ENCODE peak calls at places on chromosome 6, in six cellular contexts. T is thoracic aorta, Y is Peyer's patch, V is A549, P is uterus, N is brain microvascular endothelial cell. B is an unnamed sample.

GRCh38 chr6:24990944-24991747 is 55.4 kb upstream of the RIPOR2 start:
- DNase-seq in V (no peak), T (no peak), P (no peak), Y (no peak), N (no peak), B (no peak)

GRCh38 chr6:32046450-32047083 is 8.4 kb downstream of the CYP21A2 start:
- DNase-seq in Y (no peak), T (no peak), P (peak), V (no peak), N (no peak), B (no peak)

GRCh38 chr6:5468586-5468985 is 207.3 kb downstream of the FARS2 start:
- DNase-seq in T (no peak), Y (no peak), P (no peak), N (no peak), V (no peak), B (no peak)

GRCh38 chr6:4967301-4968030 is 36.4 kb downstream of the RPP40 start:
- DNase-seq in Y (no peak), T (no peak), N (no peak), P (no peak), V (no peak), B (no peak)

GRCh38 chr6:121666809-121667208 is 231.4 kb downstream of the GJA1 start:
- DNase-seq in T (no peak), N (peak), P (no peak), Y (no peak), V (peak), B (peak)

GRCh38 chr6:130395164-130395563 is 29.3 kb downstream of the TMEM200A start:
- DNase-seq in T (no peak), V (no peak), P (no peak), Y (no peak), N (no peak), B (no peak)

GRCh38 chr6:4503700-4504099 is 272.5 kb upstream of the CDYL start:
- DNase-seq in P (no peak), T (no peak), V (no peak), Y (no peak), N (no peak), B (no peak)

GRCh38 chr6:73969982-73970960 is 274.3 kb downstream of the CD109 start:
- DNase-seq in T (no peak), Y (no peak), P (peak), V (peak), N (peak), B (peak)

GRCh38 chr6:108942556-108943492 is 94.6 kb downstream of the ARMC2 start:
- DNase-seq in T (no peak), P (no peak), V (no peak), Y (peak), N (no peak), B (no peak)

GRCh38 chr6:105940990-105941389 is 145.1 kb upstream of the PRDM1 start:
- DNase-seq in P (no peak), Y (no peak), T (no peak), V (no peak), N (no peak), B (no peak)

GRCh38 chr6:139334791-139335446 is 39.5 kb downstream of the CITED2 start:
- DNase-seq in V (no peak), Y (no peak), N (peak), T (no peak), P (no peak), B (peak)

GRCh38 chr6:36326351-36326995 is 10.2 kb downstream of the BNIP5 start:
- DNase-seq in P (no peak), V (no peak), Y (no peak), N (no peak), T (no peak), B (no peak)

GRCh38 chr6:16676978-16677377 is 84.3 kb downstream of the ATXN1 start:
- DNase-seq in P (no peak), Y (no peak), N (peak), T (no peak), V (peak), B (no peak)

GRCh38 chr6:37971263-37971662 is 151.7 kb downstream of the ZFAND3 start:
- DNase-seq in V (no peak), T (no peak), Y (no peak), P (no peak), N (no peak), B (no peak)

GRCh38 chr6:26550250-26550993 is 12.3 kb downstream of the HMGN4 start:
- DNase-seq in Y (peak), N (no peak), T (no peak), P (no peak), V (peak), B (no peak)

GRCh38 chr6:121333196-121333595 is 1.1 kb downstream of the TBC1D32 start:
- DNase-seq in N (no peak), Y (no peak), V (no peak), P (no peak), T (no peak), B (no peak)

GRCh38 chr6:138689849-138690248 is 83.7 kb upstream of the CCDC28A start:
- DNase-seq in Y (no peak), N (no peak), V (no peak), P (no peak), T (no peak), B (no peak)

GRCh38 chr6:137746264-137746663 is 120.8 kb upstream of the TNFAIP3 start:
- DNase-seq in Y (no peak), T (no peak), P (no peak), N (no peak), V (no peak), B (no peak)

GRCh38 chr6:155013457-155013876 is 18.4 kb downstream of the TIAM2 start:
- DNase-seq in Y (no peak), V (no peak), P (no peak), N (no peak), T (no peak), B (no peak)

GRCh38 chr6:5175195-5175594 is 85.6 kb downstream of the LYRM4 start:
- DNase-seq in V (peak), N (no peak), T (no peak), Y (no peak), P (no peak), B (no peak)

GRCh38 chr6:43570876-43571441 is 4.9 kb downstream of the XPO5 start:
- DNase-seq in Y (no peak), V (no peak), N (no peak), P (no peak), T (no peak), B (no peak)

GRCh38 chr6:26571592-26572296 is 25.0 kb upstream of the ABT1 start:
- DNase-seq in P (no peak), N (peak), V (peak), T (no peak), Y (peak), B (peak)

GRCh38 chr6:11232968-11233626 is 629 bp upstream of the NEDD9 start:
- DNase-seq in V (no peak), T (no peak), P (no peak), N (no peak), Y (peak), B (no peak)

GRCh38 chr6:113423956-113424355 is 433.2 kb upstream of the MARCKS start:
- DNase-seq in T (no peak), N (no peak), Y (no peak), V (no peak), P (no peak), B (no peak)

GRCh38 chr6:33168624-33169023 is 23.6 kb downstream of the COL11A2 start:
- DNase-seq in V (no peak), P (no peak), T (no peak), Y (no peak), N (no peak), B (no peak)
- H3K4me3 ChIP-seq in V (no peak), P (no peak), T (no peak), Y (no peak), N (no peak), B (no peak)

DNA sequence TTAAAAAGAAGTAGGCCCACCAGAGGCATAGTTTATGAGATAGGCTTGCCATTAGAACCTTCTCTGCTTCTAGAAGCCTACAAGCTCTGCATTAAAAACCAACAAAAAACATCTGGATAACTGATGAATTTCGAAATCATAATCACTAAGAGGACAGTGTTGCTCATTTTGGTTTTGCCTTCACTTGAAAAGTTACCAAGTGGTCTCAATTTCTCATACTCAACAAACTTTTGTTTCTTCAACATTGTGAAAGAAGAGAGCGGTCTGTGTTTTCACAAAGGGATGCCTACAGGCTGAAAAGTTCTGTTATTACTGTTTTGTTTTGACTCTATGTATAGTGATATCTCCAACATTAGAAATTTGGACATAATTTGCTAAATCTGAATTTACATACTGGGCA is 98.9 kb downstream of the PDSS2 start:
- DNase-seq in V (no peak), P (no peak), Y (no peak), N (no peak), T (no peak), B (no peak)
- TF ChIP-seq CTCF in V (no peak), P (no peak), Y (no peak), N (no peak), T (no peak), B (no peak)

GRCh38 chr6:42140051-42140450 is 2.4 kb downstream of the C6orf132 start:
- DNase-seq in V (peak), Y (peak), T (no peak), N (no peak), P (no peak), B (no peak)

GRCh38 chr6:42142118-42142835 is at the start of gene C6orf132:
- DNase-seq in N (no peak), V (no peak), Y (peak), P (no peak), T (no peak), B (no peak)

GRCh38 chr6:42138630-42139619 is 3.5 kb downstream of the C6orf132 start:
- DNase-seq in N (no peak), V (peak), T (no peak), P (no peak), Y (no peak), B (no peak)

GRCh38 chr6:42141603-42142117 is 760 bp downstream of the C6orf132 start:
- DNase-seq in Y (no peak), T (no peak), P (no peak), V (no peak), N (no peak), B (no peak)

DNA sequence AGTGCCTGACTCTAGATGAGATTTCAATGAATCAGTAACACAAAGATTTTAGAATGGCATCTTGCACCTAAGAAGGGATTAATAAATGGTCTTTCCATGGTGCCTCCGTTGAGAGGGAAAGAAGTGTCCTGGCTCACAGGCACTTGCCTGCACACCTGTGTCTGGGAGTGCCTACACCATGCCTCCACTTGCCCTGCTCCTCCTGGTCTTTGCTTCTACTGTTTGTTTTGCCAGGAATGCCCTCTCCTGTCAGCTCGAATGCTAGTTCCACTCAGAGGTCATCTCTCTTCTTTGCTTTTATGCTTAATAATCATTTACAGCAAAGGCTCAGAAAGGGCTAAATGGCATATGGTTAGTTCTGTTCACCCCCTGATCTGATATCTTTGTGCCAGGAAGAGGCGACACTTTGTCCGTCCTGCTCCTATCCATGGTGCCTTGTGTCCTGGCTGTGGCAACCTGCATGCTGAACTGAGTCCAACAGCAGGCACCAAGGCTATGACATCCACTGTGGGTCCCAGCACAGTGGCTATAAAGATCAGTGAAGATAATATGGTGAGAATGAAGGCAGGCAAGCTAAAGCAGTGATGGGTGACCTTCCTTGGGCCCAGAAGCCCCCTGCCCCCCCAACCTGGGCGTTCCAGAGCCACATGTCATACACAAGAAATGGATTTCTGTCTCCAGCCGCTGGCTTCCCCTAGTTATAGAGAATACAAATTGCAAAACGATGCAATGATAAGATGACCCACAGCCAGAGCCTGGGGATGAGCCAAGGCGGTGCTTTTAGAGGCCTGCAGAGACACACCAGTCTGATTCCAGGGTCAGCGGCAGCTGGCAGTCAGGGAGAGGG is 1.4 kb downstream of the C6orf132 start:
- DNase-seq in P (no peak), N (no peak), Y (peak), V (no peak), T (no peak), B (no peak)
- H3K4me3 ChIP-seq in P (no peak), N (peak), Y (peak), V (no peak), T (no peak), B (peak)

GRCh38 chr6:49118475-49118874 is 344.6 kb downstream of the MMUT start:
- DNase-seq in Y (no peak), N (no peak), V (no peak), T (no peak), P (no peak), B (no peak)
- TF ChIP-seq CTCF in Y (no peak), N (no peak), V (no peak), T (no peak), P (no peak), B (no peak)

GRCh38 chr6:111243095-111243494 is 155.8 kb downstream of the SLC16A10 start:
- DNase-seq in P (no peak), T (no peak), N (no peak), V (no peak), Y (no peak), B (no peak)
- H3K4me3 ChIP-seq in P (no peak), T (no peak), N (no peak), V (no peak), Y (no peak), B (no peak)

GRCh38 chr6:160031442-160031841 is 62.6 kb downstream of the IGF2R start:
- DNase-seq in N (peak), Y (no peak), T (no peak), P (no peak), V (no peak), B (no peak)

GRCh38 chr6:160028487-160029275 is 59.8 kb downstream of the IGF2R start:
- DNase-seq in Y (no peak), P (no peak), T (no peak), V (no peak), N (no peak), B (no peak)

GRCh38 chr6:160029525-160029924 is 60.6 kb downstream of the IGF2R start:
- DNase-seq in V (no peak), Y (no peak), N (no peak), T (no peak), P (no peak), B (no peak)

GRCh38 chr6:160027931-160028330 is 59.0 kb downstream of the IGF2R start:
- DNase-seq in V (no peak), N (peak), P (no peak), T (no peak), Y (no peak), B (no peak)

GRCh38 chr6:160030103-160030502 is 61.2 kb downstream of the IGF2R start:
- DNase-seq in P (peak), T (peak), V (peak), N (peak), Y (peak), B (peak)
- TF ChIP-seq CTCF in P (no peak), T (no peak), V (no peak), N (peak), Y (no peak), B (peak)

DNA sequence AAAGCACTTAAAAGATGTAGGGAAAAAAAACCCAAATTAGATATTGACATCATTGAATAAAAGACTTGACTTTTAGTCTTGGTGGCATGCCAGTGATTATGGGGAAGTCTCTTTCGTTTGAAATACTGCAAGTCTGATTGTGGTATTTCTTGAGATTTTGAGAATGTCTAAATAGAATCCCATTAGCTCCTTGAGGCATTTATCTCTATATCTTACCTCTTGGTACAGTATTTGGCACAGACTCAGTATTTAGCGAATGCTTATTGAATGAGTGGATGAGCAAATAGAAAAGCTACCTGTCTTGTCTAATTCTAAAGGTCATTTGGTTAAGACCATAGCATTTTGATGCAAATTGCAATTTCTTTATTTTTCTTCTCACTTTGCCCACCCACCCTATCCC is 156.5 kb downstream of the TFAP2B start:
- DNase-seq in T (no peak), N (no peak), Y (no peak), P (no peak), V (no peak), B (no peak)
- H3K4me3 ChIP-seq in T (no peak), N (no peak), Y (no peak), P (no peak), V (no peak), B (no peak)

DNA sequence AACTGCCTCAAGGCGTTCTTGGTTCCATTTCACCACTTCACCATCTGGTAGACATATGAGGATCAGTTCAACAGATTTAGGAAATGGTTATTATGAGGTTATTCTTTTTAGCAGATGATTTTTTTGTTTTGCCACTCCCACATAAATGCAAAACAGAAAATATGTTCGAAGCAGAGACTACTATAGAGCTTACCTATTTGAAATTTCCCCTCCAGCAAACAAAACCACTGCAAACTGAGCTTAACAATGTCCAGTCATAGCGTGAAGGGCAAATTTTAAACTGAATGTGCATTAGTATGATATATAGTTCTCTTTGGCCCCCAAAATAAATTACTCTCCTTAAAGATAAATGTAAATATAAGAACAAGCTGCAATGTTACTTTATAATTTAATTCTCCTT is 520.4 kb upstream of the ADGRB3 start:
- DNase-seq in Y (no peak), P (no peak), V (no peak), N (no peak), T (no peak), B (no peak)
- TF ChIP-seq CTCF in Y (no peak), P (no peak), V (no peak), N (no peak), T (no peak), B (no peak)

B was measured in AG04450.